ENCODE peak calls at places on chromosome 14, in ten cellular contexts. One of them, this sample, is unnamed.

GRCh38 chr14:71651228-71651627 is 281.0 kb upstream of the RGS6 start:
- DNase-seq in left ventricle myocardium inferior: no peak
- DNase-seq in nephron progenitor cell: no peak
- DNase-seq in mesendoderm: no peak
- DNase-seq in T follicular helper cell: no peak
- DNase-seq in GM13977: no peak
- DNase-seq in H4: peak; percentile 18
- DNase-seq in adipocyte: peak; percentile 86
- DNase-seq in A549: no peak
- DNase-seq in NCI-H1436: no peak
- DNase-seq in this sample: peak; percentile 92

GRCh38 chr14:100790785-100791667 is 34.9 kb upstream of the MEG3 start:
- DNase-seq in left ventricle myocardium inferior: no peak
- DNase-seq in nephron progenitor cell: no peak
- DNase-seq in mesendoderm: no peak
- DNase-seq in T follicular helper cell: no peak
- DNase-seq in GM13977: no peak
- DNase-seq in H4: no peak
- DNase-seq in adipocyte: peak; percentile 86
- DNase-seq in A549: no peak
- DNase-seq in NCI-H1436: no peak
- DNase-seq in this sample: no peak

GRCh38 chr14:100536141-100536540 is 51.1 kb downstream of the BEGAIN start:
- DNase-seq in left ventricle myocardium inferior: peak; percentile 1
- DNase-seq in nephron progenitor cell: peak; percentile 3
- DNase-seq in mesendoderm: no peak
- DNase-seq in T follicular helper cell: no peak
- DNase-seq in GM13977: no peak
- DNase-seq in H4: no peak
- DNase-seq in adipocyte: no peak
- DNase-seq in A549: no peak
- DNase-seq in NCI-H1436: no peak
- DNase-seq in this sample: no peak

GRCh38 chr14:67477926-67478915 is 10.3 kb downstream of the TMEM229B start:
- DNase-seq in left ventricle myocardium inferior: no peak
- DNase-seq in nephron progenitor cell: no peak
- DNase-seq in mesendoderm: no peak
- DNase-seq in T follicular helper cell: no peak
- DNase-seq in GM13977: no peak
- DNase-seq in H4: no peak
- DNase-seq in adipocyte: no peak
- DNase-seq in A549: no peak
- DNase-seq in NCI-H1436: peak; percentile 55
- DNase-seq in this sample: no peak

GRCh38 chr14:105042813-105043212 is 21.9 kb upstream of the CDCA4 start:
- DNase-seq in left ventricle myocardium inferior: no peak
- DNase-seq in nephron progenitor cell: no peak
- DNase-seq in mesendoderm: no peak
- DNase-seq in T follicular helper cell: no peak
- DNase-seq in GM13977: no peak
- DNase-seq in H4: no peak
- DNase-seq in adipocyte: no peak
- DNase-seq in A549: no peak
- DNase-seq in NCI-H1436: no peak
- DNase-seq in this sample: no peak

GRCh38 chr14:94001501-94002396 is 4.6 kb downstream of the CCDC197 start:
- DNase-seq in left ventricle myocardium inferior: peak; percentile 37
- DNase-seq in nephron progenitor cell: peak; percentile 69
- DNase-seq in mesendoderm: peak; percentile 87
- DNase-seq in T follicular helper cell: peak; percentile 19
- DNase-seq in GM13977: peak; percentile 79
- DNase-seq in H4: peak; percentile 66
- DNase-seq in adipocyte: peak; percentile 91
- DNase-seq in A549: peak; percentile 73
- DNase-seq in NCI-H1436: peak; percentile 20
- DNase-seq in this sample: peak; percentile 65

GRCh38 chr14:61668267-61668666 is 27.0 kb upstream of the HIF1A start:
- DNase-seq in left ventricle myocardium inferior: no peak
- DNase-seq in nephron progenitor cell: no peak
- DNase-seq in mesendoderm: no peak
- DNase-seq in T follicular helper cell: no peak
- DNase-seq in GM13977: no peak
- DNase-seq in H4: no peak
- DNase-seq in adipocyte: no peak
- DNase-seq in A549: peak; percentile 22
- DNase-seq in NCI-H1436: no peak
- DNase-seq in this sample: no peak

GRCh38 chr14:32354716-32355115 is 25.6 kb downstream of the AKAP6 start:
- DNase-seq in left ventricle myocardium inferior: peak; percentile 21
- DNase-seq in nephron progenitor cell: no peak
- DNase-seq in mesendoderm: no peak
- DNase-seq in T follicular helper cell: no peak
- DNase-seq in GM13977: no peak
- DNase-seq in H4: no peak
- DNase-seq in adipocyte: no peak
- DNase-seq in A549: no peak
- DNase-seq in NCI-H1436: no peak
- DNase-seq in this sample: no peak

GRCh38 chr14:57575482-57575881 is 81.8 kb upstream of the CCDC198 start:
- DNase-seq in left ventricle myocardium inferior: no peak
- DNase-seq in nephron progenitor cell: no peak
- DNase-seq in mesendoderm: peak; percentile 33
- DNase-seq in T follicular helper cell: no peak
- DNase-seq in GM13977: no peak
- DNase-seq in H4: no peak
- DNase-seq in adipocyte: no peak
- DNase-seq in A549: no peak
- DNase-seq in NCI-H1436: no peak
- DNase-seq in this sample: no peak

GRCh38 chr14:99755629-99756603 is 37.3 kb upstream of the EML1 start:
- DNase-seq in left ventricle myocardium inferior: peak; percentile 82
- DNase-seq in nephron progenitor cell: no peak
- DNase-seq in mesendoderm: no peak
- DNase-seq in T follicular helper cell: no peak
- DNase-seq in GM13977: peak; percentile 19
- DNase-seq in H4: peak; percentile 46
- DNase-seq in adipocyte: peak; percentile 96
- DNase-seq in A549: peak; percentile 82
- DNase-seq in NCI-H1436: no peak
- DNase-seq in this sample: peak; percentile 96

GRCh38 chr14:35818346-35819115 is 7.6 kb upstream of the BRMS1L start:
- DNase-seq in left ventricle myocardium inferior: no peak
- DNase-seq in nephron progenitor cell: peak; percentile 11
- DNase-seq in mesendoderm: peak; percentile 48
- DNase-seq in T follicular helper cell: no peak
- DNase-seq in GM13977: peak; percentile 60
- DNase-seq in H4: peak; percentile 36
- DNase-seq in adipocyte: peak; percentile 78
- DNase-seq in A549: peak; percentile 59
- DNase-seq in NCI-H1436: peak; percentile 20
- DNase-seq in this sample: peak; percentile 55

GRCh38 chr14:26766726-26767125 is 168.9 kb upstream of the NOVA1 start:
- DNase-seq in left ventricle myocardium inferior: no peak
- DNase-seq in nephron progenitor cell: no peak
- DNase-seq in mesendoderm: no peak
- DNase-seq in T follicular helper cell: no peak
- DNase-seq in GM13977: no peak
- DNase-seq in H4: no peak
- DNase-seq in adipocyte: no peak
- DNase-seq in A549: no peak
- DNase-seq in NCI-H1436: no peak
- DNase-seq in this sample: no peak

GRCh38 chr14:22159968-22160367 is 429.1 kb downstream of the DAD1 start:
- DNase-seq in left ventricle myocardium inferior: no peak
- DNase-seq in nephron progenitor cell: no peak
- DNase-seq in mesendoderm: no peak
- DNase-seq in T follicular helper cell: no peak
- DNase-seq in GM13977: no peak
- DNase-seq in H4: no peak
- DNase-seq in adipocyte: no peak
- DNase-seq in A549: no peak
- DNase-seq in NCI-H1436: no peak
- DNase-seq in this sample: no peak

GRCh38 chr14:103332143-103332919 is 1.7 kb upstream of the EIF5 start:
- DNase-seq in left ventricle myocardium inferior: no peak
- DNase-seq in nephron progenitor cell: no peak
- DNase-seq in mesendoderm: no peak
- DNase-seq in T follicular helper cell: no peak
- DNase-seq in GM13977: no peak
- DNase-seq in H4: no peak
- DNase-seq in adipocyte: peak; percentile 30
- DNase-seq in A549: peak; percentile 29
- DNase-seq in NCI-H1436: no peak
- DNase-seq in this sample: no peak

GRCh38 chr14:65915125-65915524 is 502.6 kb downstream of the FUT8 start:
- DNase-seq in left ventricle myocardium inferior: no peak
- DNase-seq in nephron progenitor cell: no peak
- DNase-seq in mesendoderm: no peak
- DNase-seq in T follicular helper cell: no peak
- DNase-seq in GM13977: no peak
- DNase-seq in H4: no peak
- DNase-seq in adipocyte: no peak
- DNase-seq in A549: no peak
- DNase-seq in NCI-H1436: no peak
- DNase-seq in this sample: no peak

GRCh38 chr14:39426605-39427004 is 5.6 kb downstream of the FBXO33 start:
- DNase-seq in left ventricle myocardium inferior: no peak
- DNase-seq in nephron progenitor cell: no peak
- DNase-seq in mesendoderm: peak; percentile 50
- DNase-seq in T follicular helper cell: no peak
- DNase-seq in GM13977: no peak
- DNase-seq in H4: peak; percentile 56
- DNase-seq in adipocyte: peak; percentile 71
- DNase-seq in A549: peak; percentile 51
- DNase-seq in NCI-H1436: no peak
- DNase-seq in this sample: peak; percentile 73

GRCh38 chr14:57390037-57390805 is at the start of gene NAA30:
- DNase-seq in left ventricle myocardium inferior: peak; percentile 93
- DNase-seq in nephron progenitor cell: peak; percentile 92
- DNase-seq in mesendoderm: peak; percentile 98
- DNase-seq in T follicular helper cell: peak; percentile 95
- DNase-seq in GM13977: peak; percentile 91
- DNase-seq in H4: peak; percentile 93
- DNase-seq in adipocyte: peak; percentile 96
- DNase-seq in A549: peak; percentile 96
- DNase-seq in NCI-H1436: peak; percentile 93
- DNase-seq in this sample: peak; percentile 93

GRCh38 chr14:59181804-59182203 is 6.7 kb upstream of the DAAM1 start:
- DNase-seq in left ventricle myocardium inferior: no peak
- DNase-seq in nephron progenitor cell: no peak
- DNase-seq in mesendoderm: no peak
- DNase-seq in T follicular helper cell: no peak
- DNase-seq in GM13977: no peak
- DNase-seq in H4: no peak
- DNase-seq in adipocyte: no peak
- DNase-seq in A549: no peak
- DNase-seq in NCI-H1436: no peak
- DNase-seq in this sample: no peak

GRCh38 chr14:52327374-52328226 is 13.5 kb downstream of the PTGER2 start:
- DNase-seq in left ventricle myocardium inferior: no peak
- DNase-seq in nephron progenitor cell: no peak
- DNase-seq in mesendoderm: no peak
- DNase-seq in T follicular helper cell: no peak
- DNase-seq in GM13977: no peak
- DNase-seq in H4: peak; percentile 41
- DNase-seq in adipocyte: no peak
- DNase-seq in A549: no peak
- DNase-seq in NCI-H1436: no peak
- DNase-seq in this sample: peak; percentile 50

GRCh38 chr14:58717821-58718220 is 80.1 kb downstream of the DACT1 start:
- DNase-seq in left ventricle myocardium inferior: no peak
- DNase-seq in nephron progenitor cell: no peak
- DNase-seq in mesendoderm: no peak
- DNase-seq in T follicular helper cell: no peak
- DNase-seq in GM13977: no peak
- DNase-seq in H4: no peak
- DNase-seq in adipocyte: no peak
- DNase-seq in A549: no peak
- DNase-seq in NCI-H1436: no peak
- DNase-seq in this sample: no peak

GRCh38 chr14:44979740-44980346 is 17.9 kb downstream of the TOGARAM1 start:
- DNase-seq in left ventricle myocardium inferior: peak; percentile 63
- DNase-seq in nephron progenitor cell: no peak
- DNase-seq in mesendoderm: no peak
- DNase-seq in T follicular helper cell: no peak
- DNase-seq in GM13977: no peak
- DNase-seq in H4: no peak
- DNase-seq in adipocyte: peak; percentile 46
- DNase-seq in A549: no peak
- DNase-seq in NCI-H1436: no peak
- DNase-seq in this sample: no peak

GRCh38 chr14:104399432-104400155 is 180.0 kb upstream of the C14orf180 start:
- DNase-seq in left ventricle myocardium inferior: no peak
- DNase-seq in nephron progenitor cell: no peak
- DNase-seq in mesendoderm: peak; percentile 65
- DNase-seq in T follicular helper cell: no peak
- DNase-seq in GM13977: no peak
- DNase-seq in H4: no peak
- DNase-seq in adipocyte: no peak
- DNase-seq in A549: no peak
- DNase-seq in NCI-H1436: no peak
- DNase-seq in this sample: no peak

GRCh38 chr14:75242546-75243273 is 35.9 kb upstream of the FOS start:
- DNase-seq in left ventricle myocardium inferior: peak; percentile 28
- DNase-seq in nephron progenitor cell: no peak
- DNase-seq in mesendoderm: no peak
- DNase-seq in T follicular helper cell: no peak
- DNase-seq in GM13977: no peak
- DNase-seq in H4: no peak
- DNase-seq in adipocyte: peak; percentile 92
- DNase-seq in A549: no peak
- DNase-seq in NCI-H1436: peak; percentile 85
- DNase-seq in this sample: peak; percentile 77

GRCh38 chr14:103627073-103628025 is 1.7 kb upstream of the KLC1 start:
- DNase-seq in left ventricle myocardium inferior: no peak
- DNase-seq in nephron progenitor cell: no peak
- DNase-seq in mesendoderm: no peak
- DNase-seq in T follicular helper cell: no peak
- DNase-seq in GM13977: no peak
- DNase-seq in H4: no peak
- DNase-seq in adipocyte: no peak
- DNase-seq in A549: no peak
- DNase-seq in NCI-H1436: no peak
- DNase-seq in this sample: no peak

GRCh38 chr14:76426161-76426696 is 50.3 kb downstream of the ESRRB start:
- DNase-seq in left ventricle myocardium inferior: no peak
- DNase-seq in nephron progenitor cell: no peak
- DNase-seq in mesendoderm: no peak
- DNase-seq in T follicular helper cell: no peak
- DNase-seq in GM13977: no peak
- DNase-seq in H4: no peak
- DNase-seq in adipocyte: no peak
- DNase-seq in A549: no peak
- DNase-seq in NCI-H1436: no peak
- DNase-seq in this sample: no peak

GRCh38 chr14:37595809-37596595 is 573 bp downstream of the TTC6 start:
- DNase-seq in left ventricle myocardium inferior: no peak
- DNase-seq in nephron progenitor cell: peak; percentile 41
- DNase-seq in mesendoderm: peak; percentile 70
- DNase-seq in T follicular helper cell: peak; percentile 37
- DNase-seq in GM13977: peak; percentile 80
- DNase-seq in H4: peak; percentile 52
- DNase-seq in adipocyte: peak; percentile 25
- DNase-seq in A549: peak; percentile 89
- DNase-seq in NCI-H1436: peak; percentile 86
- DNase-seq in this sample: no peak

GRCh38 chr14:71371711-71372396 is 464.6 kb downstream of the PCNX1 start:
- DNase-seq in left ventricle myocardium inferior: no peak
- DNase-seq in nephron progenitor cell: no peak
- DNase-seq in mesendoderm: no peak
- DNase-seq in T follicular helper cell: no peak
- DNase-seq in GM13977: peak; percentile 48
- DNase-seq in H4: peak; percentile 17
- DNase-seq in adipocyte: peak; percentile 36
- DNase-seq in A549: peak; percentile 5
- DNase-seq in NCI-H1436: no peak
- DNase-seq in this sample: peak; percentile 75

GRCh38 chr14:33127531-33127930 is 188.9 kb downstream of the NPAS3 start:
- DNase-seq in left ventricle myocardium inferior: no peak
- DNase-seq in nephron progenitor cell: no peak
- DNase-seq in mesendoderm: peak; percentile 3
- DNase-seq in T follicular helper cell: no peak
- DNase-seq in GM13977: no peak
- DNase-seq in H4: no peak
- DNase-seq in adipocyte: peak; percentile 3
- DNase-seq in A549: no peak
- DNase-seq in NCI-H1436: no peak
- DNase-seq in this sample: peak; percentile 36

This sample was measured in astrocyte of the spinal cord.